ENCODE peak calls at places on chromosome 13, in ten cellular contexts. J is endothelial cell of umbilical vein, L is uterus, K is pancreas, Q is ovary, R is breast epithelium, I is tibial nerve, T is T-helper 17 cell, A is A549, H is DND-41. E is an unnamed sample.

GRCh38 chr13:108306768-108307332 is 37.3 kb downstream of the TNFSF13B start:
- DNase-seq in I (no peak), L (no peak), Q (no peak), H (no peak), R (no peak), J (no peak), A (no peak), T (no peak), K (no peak), E (no peak)

GRCh38 chr13:106471957-106472543 is 63.4 kb downstream of the EFNB2 start:
- DNase-seq in K (no peak), T (no peak), R (no peak), I (no peak), Q (peak; percentile 50), L (peak; percentile 43), J (peak; percentile 77), A (peak; percentile 71), H (no peak), E (no peak)

GRCh38 chr13:25660996-25661395 is 289.2 kb downstream of the ATP8A2 start:
- DNase-seq in T (no peak), J (no peak), I (no peak), K (no peak), R (no peak), L (no peak), A (no peak), H (no peak), Q (no peak), E (no peak)

GRCh38 chr13:39501711-39502324 is 101.2 kb downstream of the LHFPL6 start:
- DNase-seq in K (no peak), Q (no peak), J (no peak), A (no peak), L (no peak), R (no peak), T (no peak), I (no peak), H (no peak), E (no peak)

GRCh38 chr13:20570540-20570939 is 3.6 kb downstream of the IFT88 start:
- DNase-seq in A (no peak), Q (no peak), J (no peak), R (no peak), I (no peak), K (no peak), L (no peak), H (no peak), T (no peak), E (no peak)

GRCh38 chr13:48636550-48636949 is 17.2 kb upstream of the CYSLTR2 start:
- DNase-seq in I (no peak), L (no peak), T (no peak), R (no peak), K (no peak), J (peak; percentile 68), H (no peak), A (no peak), Q (no peak), E (no peak)

GRCh38 chr13:21033224-21033855 is 28.0 kb downstream of the LATS2 start:
- DNase-seq in K (peak; percentile 46), I (no peak), A (no peak), T (no peak), H (no peak), L (no peak), Q (no peak), R (no peak), J (no peak), E (no peak)

GRCh38 chr13:105196052-105196451 is 1339.4 kb downstream of the EFNB2 start:
- DNase-seq in I (no peak), A (no peak), T (no peak), R (no peak), K (no peak), J (peak; percentile 88), Q (no peak), L (no peak), H (no peak), E (no peak)

GRCh38 chr13:42405665-42406390 is 133.9 kb downstream of the AKAP11 start:
- DNase-seq in H (no peak), A (no peak), K (no peak), L (no peak), T (no peak), I (no peak), Q (no peak), R (no peak), J (no peak), E (peak; percentile 31)

GRCh38 chr13:75372517-75372916 is 109.5 kb downstream of the TBC1D4 start:
- DNase-seq in T (no peak), A (peak; percentile 13), I (no peak), H (peak; percentile 7), K (no peak), J (peak; percentile 55), Q (no peak), L (no peak), R (no peak), E (no peak)

GRCh38 chr13:52969373-52969772 is 59.2 kb upstream of the OLFM4 start:
- DNase-seq in T (no peak), H (peak; percentile 30), A (no peak), K (no peak), R (no peak), I (no peak), J (no peak), L (no peak), Q (no peak), E (no peak)

GRCh38 chr13:31957772-31958171 is 73.8 kb upstream of the FRY start:
- DNase-seq in T (no peak), J (no peak), Q (no peak), I (no peak), L (no peak), H (no peak), A (no peak), R (no peak), K (no peak), E (no peak)

GRCh38 chr13:100526299-100527030 is 62.1 kb downstream of the GGACT start:
- DNase-seq in T (no peak), L (no peak), Q (no peak), I (no peak), H (no peak), A (no peak), R (no peak), J (no peak), K (no peak), E (no peak)

GRCh38 chr13:26867451-26868067 is 107.0 kb upstream of the GPR12 start:
- DNase-seq in I (no peak), R (no peak), T (no peak), A (peak; percentile 5), H (peak; percentile 62), K (no peak), L (no peak), J (peak; percentile 38), Q (no peak), E (no peak)

GRCh38 chr13:33034061-33034460 is 17.8 kb downstream of the KL start:
- DNase-seq in T (no peak), I (no peak), A (no peak), L (no peak), K (no peak), J (no peak), R (no peak), Q (no peak), H (no peak), E (no peak)

GRCh38 chr13:114315074-114315785 is 927 bp downstream of the CHAMP1 start:
- DNase-seq in K (no peak), R (no peak), H (peak; percentile 20), J (peak; percentile 9), I (no peak), Q (no peak), L (no peak), A (no peak), T (no peak), E (peak; percentile 44)

GRCh38 chr13:62682788-62683187 is 1267.1 kb upstream of the PCDH20 start:
- DNase-seq in I (no peak), Q (no peak), R (no peak), T (no peak), H (no peak), L (no peak), K (no peak), A (no peak), J (no peak), E (no peak)

GRCh38 chr13:97004886-97005285 is 10.6 kb upstream of the OXGR1 start:
- DNase-seq in I (no peak), Q (no peak), R (no peak), L (no peak), H (no peak), K (no peak), J (no peak), A (no peak), T (no peak), E (no peak)

GRCh38 chr13:97003071-97003470 is 8.8 kb upstream of the OXGR1 start:
- DNase-seq in T (no peak), I (no peak), R (no peak), Q (no peak), K (no peak), H (no peak), L (no peak), A (no peak), J (no peak), E (no peak)

GRCh38 chr13:97005631-97006262 is 11.5 kb upstream of the OXGR1 start:
- DNase-seq in K (no peak), Q (no peak), I (no peak), J (no peak), L (no peak), A (no peak), R (no peak), H (no peak), T (no peak), E (no peak)

GRCh38 chr13:97002581-97002980 is 8.3 kb upstream of the OXGR1 start:
- DNase-seq in I (no peak), T (no peak), H (no peak), L (no peak), Q (no peak), K (no peak), J (no peak), A (no peak), R (no peak), E (no peak)

GRCh38 chr13:97004096-97004876 is 10.0 kb upstream of the OXGR1 start:
- DNase-seq in K (no peak), A (no peak), H (no peak), L (no peak), J (no peak), T (no peak), Q (no peak), R (no peak), I (no peak), E (no peak)
- H3K9me3 ChIP-seq in K (no peaks in the 10 kb centered on the region), A (no peaks in the 10 kb centered on the region), H (no peaks in the 10 kb centered on the region), L (no peaks in the 10 kb centered on the region), J (no peaks in the 10 kb centered on the region), T (no peaks in the 10 kb centered on the region), Q (no peaks in the 10 kb centered on the region), R (no peaks in the 10 kb centered on the region), I (no peaks in the 10 kb centered on the region), E (no peaks in the 10 kb centered on the region)

GRCh38 chr13:93017493-93018112 is 209.0 kb upstream of the GPC6 start:
- DNase-seq in Q (no peak), A (no peak), R (no peak), H (no peak), J (no peak), I (no peak), T (no peak), L (no peak), K (no peak), E (no peak)
- H3K9me3 ChIP-seq in Q (no peaks in the 10 kb centered on the region), A (peaks cover 11% of the 10 kb centered on the region), R (peaks cover 30% of the 10 kb centered on the region), H (no peaks in the 10 kb centered on the region), J (peaks cover 5% of the 10 kb centered on the region), I (peaks cover 26% of the 10 kb centered on the region), T (no peaks in the 10 kb centered on the region), L (no peaks in the 10 kb centered on the region), K (no peaks in the 10 kb centered on the region), E (peaks cover 4% of the 10 kb centered on the region)

GRCh38 chr13:18236528-18236815 is 945.2 kb downstream of the TUBA3C start:
- DNase-seq in A (no peak), K (no peak), Q (no peak), L (no peak), I (no peak), J (no peak), R (no peak), H (no peak), T (no peak), E (no peak)
- H3K9me3 ChIP-seq in A (no peaks in the 10 kb centered on the region), K (no peaks in the 10 kb centered on the region), Q (no peaks in the 10 kb centered on the region), L (no peaks in the 10 kb centered on the region), I (no peaks in the 10 kb centered on the region), J (peaks cover 20% of the 10 kb centered on the region), R (no peaks in the 10 kb centered on the region), H (peaks cover 46% of the 10 kb centered on the region), T (no peaks in the 10 kb centered on the region), E (no peaks in the 10 kb centered on the region)

GRCh38 chr13:110047511-110047910 is 259.4 kb downstream of the COL4A1 start:
- DNase-seq in R (no peak), K (peak; percentile 76), H (no peak), I (no peak), L (peak; percentile 55), A (no peak), J (peak; percentile 35), Q (peak; percentile 41), T (no peak), E (no peak)
- H3K9me3 ChIP-seq in R (no peaks in the 10 kb centered on the region), K (no peaks in the 10 kb centered on the region), H (no peaks in the 10 kb centered on the region), I (no peaks in the 10 kb centered on the region), L (no peaks in the 10 kb centered on the region), A (no peaks in the 10 kb centered on the region), J (no peaks in the 10 kb centered on the region), Q (no peaks in the 10 kb centered on the region), T (no peaks in the 10 kb centered on the region), E (no peaks in the 10 kb centered on the region)

E was measured in CD4-positive, CD25-positive, alpha-beta regulatory T cell.